ENCODE peak calls at places on chromosomes 7 and 10, in nine cellular contexts. O is PC-3, M is tibial artery, B is AG09319, I is A549, X is cardiac muscle cell, C is GM10248, L is ovary, P is hepatocyte. Q is an unnamed sample.

GRCh38 chr10:21364196-21365114 is 161.0 kb downstream of the SKIDA1 start:
- DNase-seq in O (peak; percentile 97), M (no peak), B (peak; percentile 39), I (peak; percentile 99), X (peak; percentile 77), C (no peak), L (no peak), P (peak; percentile 44), Q (no peak)

GRCh38 chr7:100682228-100682741 is 8.7 kb downstream of the GNB2 start:
- DNase-seq in O (peak; percentile 43), M (no peak), B (no peak), I (no peak), X (no peak), C (no peak), L (peak; percentile 46), P (peak; percentile 8), Q (no peak)

GRCh38 chr7:27739301-27739913 is 555 bp upstream of the TAX1BP1 start:
- DNase-seq in O (peak; percentile 14), M (no peak), B (no peak), I (no peak), X (no peak), C (peak; percentile 21), L (no peak), P (no peak), Q (no peak)

GRCh38 chr7:101465131-101465530 is 102.5 kb downstream of the COL26A1 start:
- DNase-seq in O (no peak), M (no peak), B (no peak), I (no peak), X (no peak), C (no peak), L (no peak), P (no peak), Q (no peak)

GRCh38 chr10:69572159-69573055 is 815 bp downstream of the NEUROG3 start:
- DNase-seq in O (no peak), M (no peak), B (no peak), I (no peak), X (no peak), C (no peak), L (no peak), P (no peak), Q (no peak)

GRCh38 chr7:2468227-2468626 is 8.0 kb downstream of the GRIFIN start:
- DNase-seq in O (no peak), M (no peak), B (no peak), I (no peak), X (no peak), C (no peak), L (no peak), P (no peak), Q (no peak)

GRCh38 chr10:123587110-123587509 is 79.0 kb upstream of the GPR26 start:
- DNase-seq in O (no peak), M (no peak), B (no peak), I (no peak), X (no peak), C (no peak), L (no peak), P (no peak), Q (no peak)

GRCh38 chr7:91089382-91089963 is 174.8 kb upstream of the FZD1 start:
- DNase-seq in O (peak; percentile 40), M (no peak), B (no peak), I (peak; percentile 24), X (peak; percentile 64), C (peak; percentile 19), L (no peak), P (peak; percentile 47), Q (no peak)

GRCh38 chr7:47393406-47393805 is 188.5 kb downstream of the TNS3 start:
- DNase-seq in O (no peak), M (peak; percentile 37), B (no peak), I (no peak), X (no peak), C (no peak), L (peak; percentile 33), P (no peak), Q (no peak)

GRCh38 chr7:47391726-47392125 is 190.2 kb downstream of the TNS3 start:
- DNase-seq in O (no peak), M (peak; percentile 46), B (no peak), I (no peak), X (no peak), C (no peak), L (no peak), P (no peak), Q (peak; percentile 66)

GRCh38 chr7:47390914-47391313 is 191.0 kb downstream of the TNS3 start:
- DNase-seq in O (no peak), M (no peak), B (no peak), I (no peak), X (no peak), C (no peak), L (peak; percentile 30), P (no peak), Q (no peak)

GRCh38 chr7:47394216-47394615 is 187.7 kb downstream of the TNS3 start:
- DNase-seq in O (no peak), M (peak; percentile 31), B (no peak), I (no peak), X (no peak), C (no peak), L (no peak), P (no peak), Q (no peak)

DNA sequence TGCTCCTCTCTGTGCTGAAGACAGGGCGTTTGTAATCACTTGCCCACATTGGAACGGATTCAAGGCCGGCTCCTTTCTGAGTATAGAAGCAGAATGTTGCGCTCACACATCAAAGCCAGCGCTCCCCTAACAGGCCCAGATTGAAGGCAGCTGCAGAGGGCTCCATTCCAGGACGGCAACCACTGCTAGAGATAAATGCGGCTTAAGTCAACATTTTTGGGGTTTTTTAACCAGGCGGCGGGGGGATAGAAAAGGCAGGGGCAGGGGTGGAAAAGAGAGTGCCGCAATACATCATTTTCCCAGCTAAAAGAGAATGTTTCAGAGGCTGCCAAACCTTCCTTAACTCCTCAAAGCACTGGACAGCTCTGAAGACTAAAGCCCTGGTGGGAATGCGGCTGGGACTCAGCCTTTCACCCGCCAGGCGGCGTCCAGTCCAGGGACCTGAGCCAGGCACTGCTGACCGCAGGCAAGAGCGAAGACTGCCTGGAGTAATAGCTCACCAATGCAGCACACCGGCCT is 189.6 kb downstream of the TNS3 start:
- DNase-seq in O (no peak), M (peak; percentile 76), B (peak; percentile 78), I (no peak), X (peak; percentile 99), C (no peak), L (peak; percentile 97), P (peak; percentile 49), Q (no peak)
- TF ChIP-seq CTCF in O (no peak), M (peak; percentile 34), B (peak; percentile 73), I (no peak), X (peak; percentile 83), C (no peak), L (peak; percentile 81), P (peak; percentile 17), Q (no peak)

GRCh38 chr10:80200259-80200658 is 5.1 kb downstream of the ANXA11 start:
- DNase-seq in O (no peak), M (no peak), B (no peak), I (no peak), X (no peak), C (no peak), L (no peak), P (no peak), Q (no peak)

GRCh38 chr10:80200687-80201086 is 4.7 kb downstream of the ANXA11 start:
- DNase-seq in O (no peak), M (no peak), B (no peak), I (no peak), X (no peak), C (no peak), L (no peak), P (no peak), Q (no peak)

GRCh38 chr10:80201592-80202256 is 3.6 kb downstream of the ANXA11 start:
- DNase-seq in O (no peak), M (no peak), B (no peak), I (no peak), X (no peak), C (no peak), L (no peak), P (no peak), Q (no peak)

GRCh38 chr10:80197972-80198591 is 7.3 kb downstream of the ANXA11 start:
- DNase-seq in O (no peak), M (no peak), B (no peak), I (no peak), X (no peak), C (no peak), L (no peak), P (no peak), Q (no peak)

GRCh38 chr10:80199828-80200227 is 5.5 kb downstream of the ANXA11 start:
- DNase-seq in O (no peak), M (peak; percentile 83), B (peak; percentile 68), I (peak; percentile 72), X (peak; percentile 92), C (no peak), L (no peak), P (peak; percentile 63), Q (no peak)
- TF ChIP-seq CTCF in O (peak; percentile 32), M (peak; percentile 21), B (peak; percentile 27), I (no peak), X (peak; percentile 41), C (no peak), L (no peak), P (no peak), Q (peak; percentile 50)

GRCh38 chr7:99521399-99521798 is 16.9 kb downstream of the ZKSCAN5 start:
- DNase-seq in O (no peak), M (no peak), B (no peak), I (no peak), X (no peak), C (no peak), L (no peak), P (no peak), Q (no peak)

GRCh38 chr7:99531354-99531765 is 20.6 kb downstream of the FAM200A start:
- DNase-seq in O (no peak), M (peak; percentile 12), B (no peak), I (peak; percentile 55), X (no peak), C (no peak), L (peak; percentile 11), P (no peak), Q (peak; percentile 38)

DNA sequence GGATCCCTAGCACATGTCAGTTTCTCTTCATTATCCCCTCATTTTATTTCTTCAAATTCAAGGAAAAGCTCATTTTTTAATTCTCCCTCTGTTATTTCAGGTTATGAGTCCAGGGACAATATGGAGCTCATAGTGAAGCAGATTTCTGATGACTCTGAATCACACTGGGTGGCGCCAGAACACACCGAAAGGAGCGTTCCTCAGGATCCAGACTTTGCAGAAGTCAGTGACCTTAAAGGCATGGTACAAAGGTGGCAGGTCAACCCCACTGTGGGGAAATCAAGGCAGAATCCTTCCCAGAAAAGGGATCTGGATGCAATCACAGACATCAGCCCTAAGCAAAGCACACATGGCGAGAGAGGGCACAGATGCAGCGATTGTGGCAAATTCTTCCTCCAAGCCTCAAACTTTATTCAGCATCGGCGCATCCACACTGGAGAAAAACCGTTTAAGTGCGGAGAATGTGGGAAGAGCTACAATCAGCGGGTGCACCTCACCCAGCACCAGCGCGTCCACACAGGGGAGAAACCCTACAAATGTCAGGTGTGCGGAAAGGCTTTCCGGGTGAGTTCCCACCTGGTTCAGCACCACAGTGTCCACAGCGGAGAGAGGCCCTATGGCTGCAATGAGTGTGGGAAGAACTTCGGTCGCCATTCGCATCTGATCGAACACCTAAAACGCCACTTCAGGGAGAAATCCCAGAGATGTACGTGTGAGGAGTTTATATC is 21.4 kb downstream of the ZKSCAN5 start:
- DNase-seq in O (peak; percentile 42), M (peak; percentile 25), B (no peak), I (peak; percentile 38), X (no peak), C (no peak), L (peak; percentile 17), P (no peak), Q (peak; percentile 26)
- TF ChIP-seq CTCF in O (peak; percentile 73), M (no peak), B (peak; percentile 13), I (no peak), X (peak; percentile 19), C (no peak), L (no peak), P (peak; percentile 30), Q (peak; percentile 66)

DNA sequence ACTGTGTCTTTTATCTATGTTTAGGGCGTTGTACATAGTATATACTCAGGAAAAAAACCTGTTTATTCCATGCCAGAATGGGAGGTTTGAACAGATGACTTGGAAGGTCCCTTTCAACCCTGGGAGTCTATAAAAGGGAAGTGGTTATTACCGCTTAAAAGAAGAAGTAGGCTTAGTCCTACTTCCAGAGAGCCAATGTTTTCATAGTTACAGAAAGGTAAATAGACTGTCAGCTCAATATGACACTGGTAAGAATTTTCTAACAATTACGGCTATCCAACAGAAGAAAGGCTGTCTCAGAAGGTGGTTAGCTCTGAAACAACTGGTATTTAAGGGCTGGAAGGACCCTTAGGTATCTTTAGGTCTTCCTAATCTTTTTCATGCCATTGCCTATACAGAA is 1.1 kb upstream of the TFAM start:
- DNase-seq in O (peak; percentile 62), M (no peak), B (no peak), I (no peak), X (no peak), C (peak; percentile 57), L (no peak), P (no peak), Q (no peak)
- TF ChIP-seq CTCF in O (no peak), M (no peak), B (no peak), I (no peak), X (no peak), C (no peak), L (no peak), P (no peak), Q (no peak)

Q was measured in chondrocyte.